ENCODE peak calls at places on chromosomes 2 and 18, in eight cellular contexts. C is HCT116; O is endothelial cell of umbilical vein; J is stimulated activated CD4-positive, alpha-beta T cell treated with anti-CD3 and anti-CD28 coated beads, Interleukin-4, amount 100 ng/mL, for 4 hours; H is astrocyte of the spinal cord; M is CD8-positive, alpha-beta memory T cell; E is pancreas; L is posterior cingulate gyrus. X is an unnamed sample.

GRCh38 chr2:23096905-23097602 is 287.9 kb upstream of the KLHL29 start:
- DNase-seq in C (no peak), O (no peak), J (no peak), H (no peak), M (no peak), E (no peak), L (no peak), X (peak)

GRCh38 chr2:121527009-121527682 is 3.5 kb upstream of the RNU4ATAC start:
- DNase-seq in C (no peak), O (no peak), J (no peak), H (no peak), M (no peak), E (no peak), L (no peak), X (peak)

GRCh38 chr2:195199864-195200263 is 457.2 kb upstream of the SLC39A10 start:
- DNase-seq in C (no peak), O (no peak), J (no peak), H (no peak), M (no peak), E (no peak), L (no peak), X (no peak)

GRCh38 chr18:48788378-48788777 is 162.4 kb downstream of the SMAD7 start:
- DNase-seq in C (no peak), O (no peak), J (no peak), H (no peak), M (no peak), E (no peak), L (no peak), X (no peak)

GRCh38 chr18:69956655-69957054 is 9.0 kb upstream of the CD226 start:
- DNase-seq in C (no peak), O (peak), J (no peak), H (no peak), M (no peak), E (no peak), L (no peak), X (no peak)

GRCh38 chr2:138504546-138505239 is 3.1 kb downstream of the SPOPL start:
- DNase-seq in C (no peak), O (no peak), J (no peak), H (no peak), M (no peak), E (no peak), L (no peak), X (no peak)

GRCh38 chr18:48802543-48803428 is 148.0 kb downstream of the SMAD7 start:
- DNase-seq in C (no peak), O (no peak), J (no peak), H (no peak), M (no peak), E (peak), L (peak), X (no peak)

GRCh38 chr2:191677091-191677645 is 768 bp upstream of the NABP1 start:
- DNase-seq in C (no peak), O (peak), J (peak), H (peak), M (no peak), E (no peak), L (no peak), X (peak)

GRCh38 chr18:23588836-23589560 is 2.7 kb upstream of the NPC1 start:
- DNase-seq in C (no peak), O (no peak), J (no peak), H (peak), M (no peak), E (no peak), L (no peak), X (peak)

GRCh38 chr2:219058541-219059374 is 2.0 kb downstream of the IHH start:
- DNase-seq in C (no peak), O (no peak), J (no peak), H (no peak), M (no peak), E (peak), L (no peak), X (no peak)

X was measured in bronchial epithelial cell.